ENCODE peak calls at places on chromosomes 3 and 15, in five cellular contexts. Y, J, Z, D and N are unnamed samples.

GRCh38 chr3:138036572-138036971 is 26.6 kb downstream of the CLDN18 start:
- DNase-seq in Y (no peak), J (no peak), Z (no peak), D (no peak), N (peak)

GRCh38 chr3:43445820-43446219 is 159.5 kb downstream of the SNRK start:
- DNase-seq in Y (no peak), J (no peak), Z (no peak), D (no peak), N (no peak)

GRCh38 chr15:92123848-92124631 is 269.6 kb upstream of the ST8SIA2 start:
- DNase-seq in Y (no peak), J (no peak), Z (no peak), D (no peak), N (no peak)

GRCh38 chr3:99651561-99651960 is 13.2 kb downstream of the COL8A1 start:
- DNase-seq in Y (no peak), J (peak), Z (peak), D (no peak), N (no peak)

GRCh38 chr15:25345943-25346342 is 92.9 kb downstream of the UBE3A start:
- DNase-seq in Y (no peak), J (peak), Z (peak), D (no peak), N (no peak)

GRCh38 chr3:107643038-107643883 is 120.5 kb downstream of the BBX start:
- DNase-seq in Y (no peak), J (peak), Z (no peak), D (no peak), N (peak)

GRCh38 chr3:136772709-136773108 is 20.5 kb upstream of the STAG1 start:
- DNase-seq in Y (no peak), J (peak), Z (no peak), D (no peak), N (no peak)

GRCh38 chr3:196569003-196569516 is 600 bp downstream of the FBXO45 start:
- DNase-seq in Y (peak), J (peak), Z (peak), D (peak), N (peak)

GRCh38 chr3:30688776-30689175 is 82.4 kb downstream of the TGFBR2 start:
- DNase-seq in Y (no peak), J (peak), Z (no peak), D (no peak), N (no peak)

GRCh38 chr15:68304611-68305337 is 27.2 kb downstream of the FEM1B start:
- DNase-seq in Y (no peak), J (peak), Z (no peak), D (no peak), N (no peak)

GRCh38 chr3:196274585-196274984 is 12.9 kb downstream of the PCYT1A start:
- DNase-seq in Y (no peak), J (peak), Z (no peak), D (no peak), N (peak)

GRCh38 chr15:89385596-89386242 is 51.1 kb upstream of the POLG start:
- DNase-seq in Y (no peak), J (no peak), Z (peak), D (no peak), N (no peak)

GRCh38 chr3:141125351-141125750 is 74.2 kb downstream of the SPSB4 start:
- DNase-seq in Y (no peak), J (no peak), Z (no peak), D (no peak), N (no peak)

GRCh38 chr3:142897807-142898206 is 8.9 kb upstream of the PCOLCE2 start:
- DNase-seq in Y (no peak), J (no peak), Z (no peak), D (no peak), N (no peak)

GRCh38 chr15:88982946-88983342 is 69.8 kb upstream of the MFGE8 start:
- DNase-seq in Y (no peak), J (no peak), Z (no peak), D (no peak), N (no peak)

GRCh38 chr3:71803248-71803647 is 18.3 kb upstream of the PROK2 start:
- DNase-seq in Y (no peak), J (no peak), Z (no peak), D (no peak), N (no peak)

GRCh38 chr3:31116651-31117050 is 222.2 kb upstream of the GADL1 start:
- DNase-seq in Y (no peak), J (no peak), Z (peak), D (no peak), N (no peak)

GRCh38 chr15:68385671-68386586 is 46.0 kb downstream of the ITGA11 start:
- DNase-seq in Y (no peak), J (no peak), Z (no peak), D (peak), N (no peak)

GRCh38 chr3:187131981-187132380 is 7.3 kb downstream of the RPL39L start:
- DNase-seq in Y (no peak), J (peak), Z (no peak), D (no peak), N (no peak)

GRCh38 chr3:53286727-53287412 is 31.0 kb upstream of the TKT start:
- DNase-seq in Y (no peak), J (no peak), Z (peak), D (no peak), N (no peak)

GRCh38 chr3:11335056-11335608 is 62.9 kb downstream of the ATG7 start:
- DNase-seq in Y (peak), J (peak), Z (peak), D (no peak), N (peak)

GRCh38 chr3:126449621-126450051 is 26.1 kb downstream of the ZXDC start:
- DNase-seq in Y (no peak), J (no peak), Z (no peak), D (no peak), N (no peak)

GRCh38 chr3:21942328-21942727 is 191.3 kb upstream of the ZNF385D start:
- DNase-seq in Y (no peak), J (peak), Z (peak), D (no peak), N (no peak)

GRCh38 chr3:143307613-143308183 is 188.1 kb downstream of the CHST2 start:
- DNase-seq in Y (peak), J (peak), Z (peak), D (no peak), N (peak)

GRCh38 chr15:78565951-78566774 is 843 bp downstream of the CHRNA5 start:
- DNase-seq in Y (peak), J (peak), Z (peak), D (no peak), N (peak)

GRCh38 chr3:187186801-187187421 is 10.4 kb upstream of the RTP1 start:
- DNase-seq in Y (no peak), J (peak), Z (peak), D (no peak), N (peak)

GRCh38 chr3:128215800-128216495 is 62.7 kb downstream of the EEFSEC start:
- DNase-seq in Y (no peak), J (no peak), Z (no peak), D (no peak), N (no peak)

GRCh38 chr3:189455009-189455408 is 176.2 kb upstream of the TP63 start:
- DNase-seq in Y (no peak), J (peak), Z (no peak), D (no peak), N (no peak)

GRCh38 chr15:84818221-84819131 is 1.3 kb downstream of the ALPK3 start:
- DNase-seq in Y (no peak), J (peak), Z (peak), D (no peak), N (peak)

GRCh38 chr3:53773330-53773583 is 73.0 kb downstream of the CHDH start:
- DNase-seq in Y (no peak), J (no peak), Z (no peak), D (no peak), N (no peak)

GRCh38 chr3:43256714-43257461 is 29.5 kb upstream of the SNRK start:
- DNase-seq in Y (no peak), J (peak), Z (no peak), D (no peak), N (no peak)

GRCh38 chr3:100032262-100032661 is 82.0 kb downstream of the FILIP1L start:
- DNase-seq in Y (no peak), J (peak), Z (peak), D (no peak), N (peak)

GRCh38 chr3:56423537-56424209 is 44.6 kb downstream of the ERC2 start:
- DNase-seq in Y (no peak), J (no peak), Z (no peak), D (no peak), N (peak)

GRCh38 chr3:163809540-163809993 is 1268.7 kb downstream of the SI start:
- DNase-seq in Y (no peak), J (no peak), Z (no peak), D (no peak), N (peak)

GRCh38 chr15:87287156-87287555 is 969.4 kb downstream of the NTRK3 start:
- DNase-seq in Y (no peak), J (peak), Z (peak), D (no peak), N (no peak)

GRCh38 chr15:65532738-65533051 is 2.4 kb downstream of the HACD3 start:
- DNase-seq in Y (peak), J (peak), Z (peak), D (no peak), N (peak)

GRCh38 chr15:33963831-33964664 is 4.2 kb upstream of the CHRM5 start:
- DNase-seq in Y (peak), J (peak), Z (peak), D (no peak), N (peak)

GRCh38 chr3:40299721-40300335 is 9.7 kb upstream of the EIF1B start:
- DNase-seq in Y (no peak), J (peak), Z (peak), D (no peak), N (peak)
- H3K4me3 ChIP-seq in Y (no peak), J (no peak), Z (no peak), D (no peak), N (no peak)

DNA sequence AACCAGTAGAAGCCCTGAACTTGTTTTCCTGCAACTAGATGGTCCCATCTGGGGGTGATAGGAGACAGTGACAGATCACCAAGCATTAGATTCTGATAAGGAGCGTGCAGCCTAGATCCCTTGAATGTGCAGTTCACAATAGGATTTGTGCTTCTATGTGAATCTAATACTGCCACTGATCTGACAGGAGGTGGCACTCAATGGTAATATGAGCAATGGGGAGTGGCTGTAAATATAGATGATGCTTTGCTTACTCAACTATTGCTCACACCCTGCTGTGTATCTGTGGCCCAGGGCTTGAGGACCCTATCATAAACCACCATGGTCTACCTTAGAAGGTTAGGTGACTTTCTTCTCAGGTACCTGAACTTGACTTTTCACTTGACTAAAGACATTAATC is 417.1 kb upstream of the ARHGEF26 start:
- DNase-seq in Y (no peak), J (peak), Z (no peak), D (no peak), N (no peak)
- TF ChIP-seq CTCF in Y (no peak), J (peak), Z (no peak), D (no peak), N (no peak)

GRCh38 chr15:90765489-90765888 is 48.3 kb downstream of the BLM start:
- DNase-seq in Y (no peak), J (no peak), Z (no peak), D (no peak), N (no peak)

GRCh38 chr15:90762109-90762508 is 45.0 kb downstream of the BLM start:
- DNase-seq in Y (no peak), J (peak), Z (peak), D (peak), N (no peak)

GRCh38 chr15:90763700-90764099 is 46.6 kb downstream of the BLM start:
- DNase-seq in Y (no peak), J (no peak), Z (no peak), D (no peak), N (no peak)

GRCh38 chr15:90769375-90769774 is 52.2 kb downstream of the BLM start:
- DNase-seq in Y (no peak), J (peak), Z (no peak), D (no peak), N (no peak)

DNA sequence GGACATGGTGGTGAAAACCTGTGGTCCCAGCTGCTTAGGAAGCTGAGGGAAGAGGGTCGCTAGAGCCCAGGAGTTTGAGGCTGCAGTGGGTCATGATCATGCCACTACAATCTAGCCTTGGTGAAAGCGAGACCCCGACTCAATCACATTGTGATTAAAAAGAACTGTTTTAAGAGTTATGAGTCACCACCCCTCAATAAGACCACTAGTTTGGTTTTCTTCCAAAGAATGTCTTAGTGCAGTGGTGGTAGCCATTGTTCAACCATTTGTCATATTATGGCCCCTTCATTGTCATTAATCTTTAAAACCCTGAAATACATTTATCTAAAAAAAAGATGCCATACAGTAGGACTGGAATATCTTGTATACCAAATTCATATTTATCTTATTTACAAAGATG is 48.8 kb downstream of the BLM start:
- DNase-seq in Y (no peak), J (no peak), Z (no peak), D (no peak), N (no peak)
- H3K4me3 ChIP-seq in Y (no peak), J (no peak), Z (no peak), D (no peak), N (no peak)

GRCh38 chr3:25855281-25855680 is 65.4 kb downstream of the OXSM start:
- DNase-seq in Y (no peak), J (peak), Z (peak), D (no peak), N (no peak)

GRCh38 chr3:25854214-25854613 is 64.3 kb downstream of the OXSM start:
- DNase-seq in Y (no peak), J (peak), Z (peak), D (no peak), N (no peak)

GRCh38 chr3:25854635-25855034 is 64.7 kb downstream of the OXSM start:
- DNase-seq in Y (peak), J (peak), Z (peak), D (no peak), N (no peak)

GRCh38 chr3:25861566-25861965 is 71.7 kb downstream of the OXSM start:
- DNase-seq in Y (no peak), J (no peak), Z (no peak), D (no peak), N (no peak)

DNA sequence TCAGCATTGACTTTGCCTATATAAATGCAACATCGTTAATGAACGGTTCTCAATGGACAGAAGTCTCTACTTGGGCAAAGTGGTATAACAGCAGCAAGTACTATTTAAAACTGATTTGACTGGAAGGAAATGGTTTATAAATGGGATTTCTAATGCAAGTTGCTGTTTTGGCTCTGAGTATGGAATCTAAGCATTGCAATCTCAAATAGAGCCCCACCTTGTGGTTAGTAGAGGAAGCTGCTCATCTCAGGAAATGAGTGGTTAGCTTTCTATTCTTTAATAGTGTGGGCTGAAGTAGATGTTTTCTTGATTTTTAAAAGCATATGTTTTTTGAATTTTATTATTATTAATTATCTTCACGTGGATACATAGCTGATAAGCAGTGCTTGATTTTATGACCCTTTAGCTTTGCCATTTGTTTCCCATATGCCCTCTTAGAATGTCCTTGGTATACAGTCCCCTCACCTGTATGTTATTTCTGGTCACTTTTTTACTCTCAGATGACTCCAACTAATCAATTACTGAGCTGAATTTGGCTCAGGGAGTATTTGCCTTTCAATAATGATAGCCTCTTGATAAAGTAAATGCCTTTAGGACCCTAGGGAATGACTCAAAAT is 67.1 kb downstream of the OXSM start:
- DNase-seq in Y (peak), J (peak), Z (peak), D (no peak), N (peak)
- TF ChIP-seq CTCF in Y (peak), J (peak), Z (peak), D (peak), N (peak)

DNA sequence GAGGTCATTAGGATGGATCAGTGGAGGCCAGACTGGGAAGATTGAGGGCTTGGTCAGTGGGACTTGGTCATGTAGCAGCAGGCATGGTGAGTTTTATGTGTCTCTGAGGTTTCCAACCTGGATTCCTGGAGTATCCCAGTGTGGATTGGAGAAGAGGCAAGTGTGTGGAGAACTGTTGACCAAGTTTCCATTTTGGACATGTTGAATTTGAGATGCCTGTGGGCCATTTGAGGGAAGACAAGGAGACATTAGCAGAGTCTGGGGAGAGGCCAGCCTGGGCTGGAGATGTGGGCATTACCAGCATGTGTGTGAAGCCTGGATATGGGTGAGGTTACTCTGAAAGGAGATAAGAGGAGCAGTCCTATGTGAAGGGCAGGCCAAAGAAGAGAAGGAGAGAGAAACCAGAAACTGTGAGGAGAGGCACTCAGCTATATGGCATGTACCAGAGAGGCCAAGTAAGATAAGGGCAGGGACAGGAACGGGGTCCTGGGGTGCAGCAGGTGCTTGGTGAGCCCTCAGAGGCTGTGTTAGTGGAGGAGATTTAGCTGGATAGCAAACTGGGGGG is 4.3 kb downstream of the SLC25A38 start:
- DNase-seq in Y (no peak), J (no peak), Z (no peak), D (no peak), N (no peak)
- H3K4me3 ChIP-seq in Y (no peak), J (no peak), Z (no peak), D (no peak), N (no peak)